ENCODE peak calls at places on chromosomes 5 and 9, in nine cellular contexts. Y, A, L, S, K, Z, W, N and F are unnamed samples.

GRCh38 chr5:152853361-152853760 is 448.3 kb upstream of the NMUR2 start:
- DNase-seq in L (no peak), Y (no peak), Z (no peak), A (no peak), K (no peak), W (no peak), N (no peak), S (no peak), F (no peak)

GRCh38 chr9:38024036-38024681 is 44.9 kb downstream of the SHB start:
- DNase-seq in A (no peak), L (peak; percentile 77), Y (no peak), K (no peak), Z (no peak), W (no peak), N (peak; percentile 49), S (peak; percentile 92), F (peak; percentile 75)

GRCh38 chr5:43400082-43400481 is 12.1 kb downstream of the CCL28 start:
- DNase-seq in Y (no peak), S (no peak), L (no peak), K (no peak), A (no peak), Z (no peak), W (peak; percentile 40), N (peak; percentile 46), F (no peak)

GRCh38 chr5:168312606-168313297 is 21.3 kb downstream of the WWC1 start:
- DNase-seq in L (no peak), S (no peak), K (no peak), N (no peak), Z (no peak), Y (no peak), A (no peak), W (peak; percentile 38), F (no peak)

GRCh38 chr5:175195698-175196656 is 248.0 kb downstream of the DRD1 start:
- DNase-seq in W (peak; percentile 11), L (peak; percentile 33), S (no peak), Y (no peak), Z (no peak), N (peak; percentile 15), A (no peak), K (no peak), F (no peak)

GRCh38 chr9:36987409-36987808 is 46.7 kb downstream of the PAX5 start:
- DNase-seq in Y (no peak), Z (no peak), L (no peak), S (no peak), A (no peak), N (no peak), K (no peak), W (no peak), F (no peak)

GRCh38 chr5:16943846-16944675 is 8.0 kb upstream of the MYO10 start:
- DNase-seq in S (no peak), N (no peak), K (no peak), A (no peak), Z (no peak), L (no peak), Y (no peak), W (no peak), F (no peak)

GRCh38 chr9:38087934-38088925 is 19.2 kb upstream of the SHB start:
- DNase-seq in A (peak; percentile 48), S (peak; percentile 86), Z (peak; percentile 60), K (peak; percentile 60), L (peak; percentile 55), W (peak; percentile 59), Y (peak; percentile 74), N (peak; percentile 81), F (peak; percentile 79)

GRCh38 chr9:83596899-83597504 is 25.9 kb upstream of the IDNK start:
- DNase-seq in L (no peak), Y (peak; percentile 21), A (no peak), Z (peak; percentile 20), W (peak; percentile 43), K (peak; percentile 18), S (no peak), N (peak; percentile 21), F (no peak)

GRCh38 chr9:136807281-136808074 is at the start of gene RABL6:
- DNase-seq in L (peak; percentile 62), Y (peak; percentile 83), A (peak; percentile 47), W (peak; percentile 67), Z (peak; percentile 74), N (peak; percentile 98), K (peak; percentile 76), S (peak; percentile 89), F (peak; percentile 83)

GRCh38 chr9:82891321-82891720 is 171.6 kb downstream of the RASEF start:
- DNase-seq in W (no peak), N (no peak), Y (no peak), S (no peak), Z (no peak), K (no peak), L (no peak), A (no peak), F (no peak)